ENCODE peak calls at places on chromosome 18, in seven cellular contexts. I, B, R, T, X, P and W are unnamed samples.

GRCh38 chr18:56823986-56824385 is 172.8 kb downstream of the WDR7 start:
- DNase-seq in B (no peak), X (no peak), I (no peak), T (no peak), P (peak), R (no peak), W (no peak)

GRCh38 chr18:8794133-8794986 is 89.0 kb downstream of the MTCL1 start:
- DNase-seq in X (no peak), T (no peak), I (no peak), B (no peak), R (no peak), P (peak), W (peak)

GRCh38 chr18:44325903-44326650 is 354.6 kb upstream of the SETBP1 start:
- DNase-seq in B (peak), I (peak), R (peak), X (no peak), P (peak), T (no peak), W (peak)

GRCh38 chr18:43720036-43720435 is 442.7 kb upstream of the SYT4 start:
- DNase-seq in X (no peak), I (no peak), T (no peak), P (no peak), B (peak), R (no peak), W (no peak)

GRCh38 chr18:25648724-25649260 is 296.8 kb upstream of the ZNF521 start:
- DNase-seq in B (no peak), P (peak), R (no peak), T (no peak), X (no peak), I (no peak), W (no peak)

GRCh38 chr18:77668219-77668618 is 418.6 kb downstream of the GALR1 start:
- DNase-seq in T (no peak), I (no peak), B (no peak), R (no peak), P (no peak), X (no peak), W (no peak)

GRCh38 chr18:74840492-74841167 is 243.0 kb downstream of the ZNF407 start:
- DNase-seq in R (no peak), T (no peak), P (peak), X (peak), I (no peak), B (peak), W (peak)

GRCh38 chr18:11750581-11751304 is 61.7 kb downstream of the GNAL start:
- DNase-seq in R (no peak), P (no peak), T (no peak), I (no peak), X (no peak), B (no peak), W (no peak)

GRCh38 chr18:75003764-75004690 is 204.9 kb downstream of the PTGR3 start:
- DNase-seq in X (no peak), I (no peak), R (no peak), B (peak), P (peak), T (no peak), W (no peak)

GRCh38 chr18:9683418-9684396 is 24.4 kb upstream of the RAB31 start:
- DNase-seq in T (no peak), B (peak), R (no peak), X (no peak), P (peak), I (peak), W (peak)

GRCh38 chr18:78762753-78763152 is 216.9 kb upstream of the SALL3 start:
- DNase-seq in T (no peak), R (no peak), B (no peak), X (no peak), I (no peak), P (no peak), W (no peak)

GRCh38 chr18:12076424-12077140 is 17.1 kb upstream of the ANKRD62 start:
- DNase-seq in P (peak), T (no peak), X (no peak), R (no peak), I (no peak), B (peak), W (peak)

GRCh38 chr18:62784338-62784965 is 69.1 kb downstream of the PHLPP1 start:
- DNase-seq in P (peak), I (peak), T (no peak), X (no peak), R (no peak), B (peak), W (no peak)

GRCh38 chr18:59897321-59897954 is 2.4 kb upstream of the PMAIP1 start:
- DNase-seq in R (no peak), I (no peak), X (no peak), P (no peak), T (no peak), B (no peak), W (no peak)

GRCh38 chr18:46917808-46918600 is 602 bp downstream of the KATNAL2 start:
- DNase-seq in I (no peak), X (no peak), P (peak), R (peak), B (peak), T (no peak), W (no peak)

GRCh38 chr18:24930974-24931373 is 421.0 kb downstream of the ZNF521 start:
- DNase-seq in P (no peak), B (no peak), T (no peak), X (no peak), I (no peak), R (no peak), W (no peak)

GRCh38 chr18:35436076-35436649 is 59.0 kb upstream of the ZNF396 start:
- DNase-seq in B (no peak), T (no peak), X (no peak), I (no peak), P (no peak), R (no peak), W (peak)

GRCh38 chr18:32450874-32451273 is 19.8 kb downstream of the GAREM1 start:
- DNase-seq in T (no peak), P (no peak), X (no peak), I (no peak), B (no peak), R (no peak), W (no peak)

GRCh38 chr18:59464521-59464920 is 105.5 kb upstream of the LMAN1 start:
- DNase-seq in I (no peak), X (no peak), T (no peak), P (no peak), B (no peak), R (no peak), W (no peak)

GRCh38 chr18:55287146-55287806 is 300.7 kb downstream of the TCF4 start:
- DNase-seq in P (no peak), X (no peak), T (no peak), B (no peak), I (no peak), R (no peak), W (no peak)

GRCh38 chr18:24499814-24500601 is 39.6 kb downstream of the HRH4 start:
- DNase-seq in T (no peak), I (no peak), B (no peak), R (no peak), X (no peak), P (peak), W (peak)

GRCh38 chr18:24488824-24489493 is 28.5 kb downstream of the HRH4 start:
- DNase-seq in I (peak), T (no peak), B (peak), X (peak), R (peak), P (peak), W (no peak)

GRCh38 chr18:14916181-14916580 is 168.2 kb downstream of the ANKRD30B start:
- DNase-seq in B (no peak), I (no peak), R (no peak), P (no peak), T (no peak), X (no peak), W (no peak)

GRCh38 chr18:10923225-10923624 is 226.1 kb downstream of the PIEZO2 start:
- DNase-seq in I (no peak), B (no peak), R (no peak), P (peak), T (no peak), X (no peak), W (no peak)

DNA sequence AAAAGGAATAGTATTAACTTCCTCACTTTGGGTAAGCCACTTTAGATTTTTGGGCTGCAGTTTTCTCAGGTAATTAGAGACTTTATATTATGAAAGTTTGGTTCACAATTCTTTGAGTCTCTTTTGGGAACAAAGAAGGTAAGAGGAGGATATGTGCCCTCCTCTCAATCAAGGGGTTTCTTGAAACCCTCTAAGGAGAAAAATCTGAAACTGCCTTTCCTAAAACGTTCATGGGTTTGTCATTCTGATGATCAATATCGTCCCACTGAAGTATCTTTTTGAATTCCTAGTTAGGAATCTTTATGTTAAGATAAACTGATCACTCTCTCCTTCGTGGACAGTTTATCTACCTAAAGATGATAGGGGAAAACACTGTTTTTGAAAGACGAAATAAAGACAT is 42.4 kb upstream of the AKAIN1 start:
- DNase-seq in R (no peak), B (no peak), T (no peak), I (no peak), X (no peak), P (no peak), W (no peak)
- H3K4me3 ChIP-seq in R (peak), B (peak), T (peak), I (no peak), X (peak), P (peak), W (peak)

GRCh38 chr18:54119524-54120019 is 104.9 kb downstream of the MBD2 start:
- DNase-seq in T (no peak), P (peak), R (peak), I (peak), X (peak), B (peak), W (no peak)

GRCh38 chr18:54117853-54118773 is 106.4 kb downstream of the MBD2 start:
- DNase-seq in I (no peak), P (peak), X (no peak), R (no peak), B (peak), T (no peak), W (no peak)

GRCh38 chr18:54112356-54112755 is 112.1 kb downstream of the MBD2 start:
- DNase-seq in X (no peak), R (no peak), I (no peak), P (peak), B (peak), T (no peak), W (no peak)

GRCh38 chr18:54116541-54117257 is 107.8 kb downstream of the MBD2 start:
- DNase-seq in X (no peak), B (peak), I (no peak), T (no peak), P (peak), R (no peak), W (no peak)
- H3K4me3 ChIP-seq in X (no peak), B (no peak), I (no peak), T (no peak), P (no peak), R (no peak), W (no peak)

DNA sequence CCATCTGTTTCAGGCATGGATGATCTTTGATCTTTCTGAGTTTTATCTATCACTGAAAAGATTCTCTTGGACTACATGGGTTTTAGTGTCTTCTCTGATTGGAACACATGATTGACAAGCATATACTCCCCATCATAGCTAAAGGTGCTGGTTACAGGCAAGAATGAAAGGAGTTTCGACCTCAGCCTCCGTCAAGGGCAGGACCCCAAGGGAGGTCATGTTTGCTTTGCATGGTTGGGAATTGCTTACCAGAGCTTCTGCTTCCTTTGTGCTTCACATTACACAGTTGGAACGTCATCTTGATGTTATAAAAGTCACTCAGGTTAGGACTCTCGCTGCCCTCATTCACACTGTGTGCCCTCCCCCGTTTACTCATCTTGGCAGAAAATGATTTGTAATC is 287.7 kb downstream of the PIK3C3 start:
- DNase-seq in R (no peak), X (no peak), B (no peak), I (no peak), T (no peak), P (no peak), W (no peak)
- H3K4me3 ChIP-seq in R (no peak), X (no peak), B (no peak), I (no peak), T (no peak), P (no peak), W (no peak)

DNA sequence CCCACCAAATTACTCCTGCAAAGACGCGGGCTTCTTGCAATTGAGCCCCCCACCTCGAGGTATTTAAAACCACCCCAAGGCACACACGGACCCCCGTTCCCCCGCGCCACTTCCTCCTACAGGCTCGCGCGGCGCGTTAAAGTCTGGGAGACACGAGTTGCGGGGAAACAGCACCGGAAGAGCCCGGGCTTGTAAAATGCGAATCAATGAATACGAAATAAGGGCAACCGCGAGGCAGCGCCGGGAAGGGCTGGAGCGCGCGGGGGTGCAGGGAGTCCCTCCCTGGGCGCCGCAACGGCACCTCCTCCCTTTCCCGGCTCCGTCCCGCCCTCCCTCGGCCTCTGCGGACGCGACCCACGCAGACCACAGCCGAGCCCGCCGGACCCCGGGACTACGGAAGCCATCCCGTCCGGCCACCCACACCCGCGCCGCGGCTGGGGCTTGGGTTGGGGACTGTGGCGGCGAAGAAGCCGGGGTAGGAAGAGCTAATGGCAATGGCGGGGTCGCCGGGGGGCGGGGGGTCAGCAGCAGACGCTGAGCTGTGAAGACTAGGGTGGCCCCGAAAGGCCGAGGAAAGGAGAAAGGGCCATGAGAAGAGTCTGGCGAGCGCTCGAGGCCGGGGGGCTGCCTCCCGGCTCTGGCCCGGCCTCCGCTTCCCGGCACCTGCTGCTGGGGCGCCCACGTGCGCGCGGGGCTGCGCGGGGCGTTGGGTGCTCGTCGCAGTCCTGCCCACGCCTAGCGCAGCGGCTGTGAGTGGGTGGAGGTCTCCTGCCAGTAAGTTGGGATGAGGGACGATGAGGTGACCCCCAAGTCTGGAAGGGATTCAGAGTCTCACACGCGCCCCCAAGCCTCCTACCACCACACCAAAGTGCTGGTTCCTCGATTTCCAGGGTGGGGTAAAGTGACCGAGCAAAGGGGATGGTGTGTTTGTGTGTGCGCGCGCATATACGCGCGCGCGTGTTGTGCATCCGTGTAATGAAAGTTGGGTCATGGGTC is 1.2 kb upstream of the NETO1 start:
- DNase-seq in I (no peak), T (no peak), P (no peak), B (no peak), X (no peak), R (no peak), W (no peak)
- H3K4me3 ChIP-seq in I (no peak), T (peak), P (no peak), B (peak), X (no peak), R (no peak), W (peak)

GRCh38 chr18:3257627-3258120 is 4.3 kb upstream of the MYL12B start:
- DNase-seq in I (no peak), T (no peak), B (no peak), R (no peak), P (no peak), X (no peak), W (no peak)

GRCh38 chr18:3264362-3264761 is 2.4 kb downstream of the MYL12B start:
- DNase-seq in B (no peak), I (no peak), R (no peak), X (no peak), T (no peak), P (no peak), W (no peak)

GRCh38 chr18:3262234-3263171 is 570 bp downstream of the MYL12B start:
- DNase-seq in X (no peak), P (peak), B (peak), I (peak), R (peak), T (no peak), W (no peak)

GRCh38 chr18:3261393-3262233 is at the start of gene MYL12B:
- DNase-seq in P (peak), I (peak), R (peak), B (peak), T (peak), X (no peak), W (peak)

DNA sequence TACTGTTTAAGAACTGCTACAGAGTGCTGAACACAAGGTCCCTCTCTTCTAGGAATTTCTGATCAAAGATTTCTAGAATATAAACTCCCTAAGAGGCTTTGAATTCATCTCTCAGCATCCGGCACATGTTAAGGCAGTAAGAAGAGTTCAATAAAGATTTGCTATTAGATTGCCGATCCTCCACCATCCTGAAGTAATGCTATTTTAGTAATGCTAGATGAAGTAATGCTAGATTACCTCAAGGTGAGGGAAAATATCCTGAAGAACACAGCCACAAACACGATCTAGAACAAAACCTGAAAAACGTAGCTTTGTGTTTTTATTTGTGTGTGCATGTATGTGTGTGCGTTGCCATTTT is 919 bp upstream of the MYL12B start:
- DNase-seq in B (no peak), I (no peak), T (no peak), X (no peak), R (no peak), P (no peak), W (no peak)
- H3K4me3 ChIP-seq in B (peak), I (peak), T (peak), X (peak), R (peak), P (peak), W (peak)